ENCODE peak calls at places on chromosomes 5 and 9, in six cellular contexts. W is GM23338, H is NB4, R is colonic mucosa, P is brain microvascular endothelial cell, Z is pancreas. X is an unnamed sample.

GRCh38 chr9:94259077-94259847 is at the start of gene ZNF169:
- DNase-seq in H (peak; percentile 89), R (peak; percentile 95), W (peak; percentile 96), P (peak; percentile 91), Z (peak; percentile 88), X (peak; percentile 90)

GRCh38 chr5:153516503-153516902 is 26.0 kb downstream of the GRIA1 start:
- DNase-seq in W (peak; percentile 46), R (no peak), H (no peak), Z (no peak), P (no peak), X (no peak)

GRCh38 chr9:108835831-108836230 is 20.0 kb downstream of the ACTL7B start:
- DNase-seq in H (peak; percentile 84), Z (no peak), W (no peak), P (no peak), R (no peak), X (no peak)

GRCh38 chr9:135251331-135251761 is 163.9 kb downstream of the OLFM1 start:
- DNase-seq in Z (no peak), W (no peak), P (no peak), R (no peak), H (no peak), X (no peak)

GRCh38 chr5:133029321-133029720 is 3.0 kb upstream of the ZCCHC10 start:
- DNase-seq in H (no peak), W (no peak), R (no peak), Z (no peak), P (no peak), X (no peak)

GRCh38 chr5:136424835-136425694 is 59.7 kb upstream of the TRPC7 start:
- DNase-seq in Z (peak; percentile 76), P (peak; percentile 21), R (peak; percentile 82), H (peak; percentile 70), W (peak; percentile 95), X (peak; percentile 76)

GRCh38 chr5:74630387-74631087 is 10.0 kb downstream of the ENC1 start:
- DNase-seq in H (no peak), R (no peak), Z (no peak), W (no peak), P (peak; percentile 92), X (no peak)

GRCh38 chr9:32627394-32627954 is 8.0 kb downstream of the TAF1L start:
- DNase-seq in R (no peak), Z (no peak), H (no peak), P (no peak), W (no peak), X (no peak)

GRCh38 chr5:149895416-149896345 is 48.9 kb downstream of the PDE6A start:
- DNase-seq in H (no peak), Z (no peak), P (no peak), W (no peak), R (no peak), X (no peak)

GRCh38 chr9:77826621-77827020 is 178.5 kb upstream of the GNA14 start:
- DNase-seq in H (no peak), P (no peak), R (no peak), W (no peak), Z (no peak), X (no peak)

GRCh38 chr5:156819537-156819936 is 30.6 kb upstream of the PPP1R2B start:
- DNase-seq in H (no peak), Z (no peak), W (no peak), P (no peak), R (no peak), X (peak; percentile 28)

GRCh38 chr5:93819666-93820065 is 78.3 kb upstream of the POU5F2 start:
- DNase-seq in H (no peak), Z (no peak), P (no peak), W (peak; percentile 34), R (no peak), X (no peak)

GRCh38 chr9:100352201-100352726 is 478 bp downstream of the TEX10 start:
- DNase-seq in R (peak; percentile 41), H (peak; percentile 61), P (peak; percentile 12), Z (peak; percentile 28), W (peak; percentile 47), X (peak; percentile 47)

GRCh38 chr9:114386886-114387677 is 700 bp downstream of the AKNA start:
- DNase-seq in P (no peak), W (no peak), Z (no peak), H (peak; percentile 57), R (peak; percentile 76), X (peak; percentile 35)

GRCh38 chr9:70177121-70177520 is 81.7 kb upstream of the SMC5 start:
- DNase-seq in W (no peak), R (no peak), Z (no peak), H (no peak), P (no peak), X (no peak)

GRCh38 chr9:127053908-127054307 is 68.5 kb downstream of the ANGPTL2 start:
- DNase-seq in R (no peak), H (no peak), Z (no peak), P (no peak), W (no peak), X (no peak)

GRCh38 chr9:69299316-69299715 is 25.7 kb upstream of the ENTREP1 start:
- DNase-seq in H (peak; percentile 2), R (no peak), W (no peak), P (no peak), Z (no peak), X (no peak)

GRCh38 chr5:174764309-174764708 is 39.9 kb downstream of the MSX2 start:
- DNase-seq in R (no peak), P (no peak), H (no peak), Z (no peak), W (no peak), X (no peak)

GRCh38 chr9:134367796-134368490 is 41.7 kb downstream of the RXRA start:
- DNase-seq in R (no peak), H (no peak), W (no peak), Z (peak; percentile 50), P (no peak), X (no peak)

GRCh38 chr5:56025303-56025885 is 30.6 kb upstream of the IL6ST start:
- DNase-seq in P (no peak), H (no peak), R (peak; percentile 37), Z (no peak), W (no peak), X (no peak)

GRCh38 chr9:34490760-34491159 is 32.0 kb downstream of the ENHO start:
- DNase-seq in R (no peak), P (no peak), H (no peak), Z (no peak), W (no peak), X (no peak)

GRCh38 chr5:25435882-25436281 is 791.1 kb upstream of the CDH10 start:
- DNase-seq in Z (no peak), P (no peak), W (no peak), H (no peak), R (no peak), X (no peak)

GRCh38 chr9:130328349-130328801 is 62.8 kb downstream of the HMCN2 start:
- DNase-seq in H (peak; percentile 71), P (no peak), Z (no peak), W (no peak), R (peak; percentile 44), X (no peak)

GRCh38 chr9:129178983-129179382 is 922 bp upstream of the IER5L start:
- DNase-seq in Z (no peak), R (peak; percentile 60), W (peak; percentile 100), H (no peak), P (no peak), X (no peak)
- H3K4me3 ChIP-seq in Z (no peak overlapping the region), R (peak overlapping the region; percentile 75), W (peak overlapping the region; percentile 27), H (no peak overlapping the region), P (no peak overlapping the region), X (no peak overlapping the region)

GRCh38 chr5:138662599-138662998 is 87.4 kb upstream of the HSPA9 start:
- DNase-seq in W (no peak), P (no peak), H (peak; percentile 57), R (no peak), Z (no peak), X (no peak)

GRCh38 chr5:138665261-138665660 is 88.0 kb upstream of the CTNNA1 start:
- DNase-seq in H (no peak), W (no peak), P (no peak), Z (no peak), R (no peak), X (no peak)

GRCh38 chr5:138663009-138663408 is 87.8 kb upstream of the HSPA9 start:
- DNase-seq in P (no peak), W (no peak), H (peak; percentile 81), Z (no peak), R (no peak), X (peak; percentile 19)

GRCh38 chr5:138663561-138663960 is 88.4 kb upstream of the HSPA9 start:
- DNase-seq in W (no peak), R (no peak), Z (no peak), P (no peak), H (no peak), X (no peak)

GRCh38 chr5:138664276-138664943 is 88.8 kb upstream of the CTNNA1 start:
- DNase-seq in P (peak; percentile 18), H (no peak), Z (no peak), W (no peak), R (no peak), X (no peak)
- TF ChIP-seq CTCF in P (no peak), H (no peak), Z (no peak), W (no peak), R (no peak), X (no peak)

DNA sequence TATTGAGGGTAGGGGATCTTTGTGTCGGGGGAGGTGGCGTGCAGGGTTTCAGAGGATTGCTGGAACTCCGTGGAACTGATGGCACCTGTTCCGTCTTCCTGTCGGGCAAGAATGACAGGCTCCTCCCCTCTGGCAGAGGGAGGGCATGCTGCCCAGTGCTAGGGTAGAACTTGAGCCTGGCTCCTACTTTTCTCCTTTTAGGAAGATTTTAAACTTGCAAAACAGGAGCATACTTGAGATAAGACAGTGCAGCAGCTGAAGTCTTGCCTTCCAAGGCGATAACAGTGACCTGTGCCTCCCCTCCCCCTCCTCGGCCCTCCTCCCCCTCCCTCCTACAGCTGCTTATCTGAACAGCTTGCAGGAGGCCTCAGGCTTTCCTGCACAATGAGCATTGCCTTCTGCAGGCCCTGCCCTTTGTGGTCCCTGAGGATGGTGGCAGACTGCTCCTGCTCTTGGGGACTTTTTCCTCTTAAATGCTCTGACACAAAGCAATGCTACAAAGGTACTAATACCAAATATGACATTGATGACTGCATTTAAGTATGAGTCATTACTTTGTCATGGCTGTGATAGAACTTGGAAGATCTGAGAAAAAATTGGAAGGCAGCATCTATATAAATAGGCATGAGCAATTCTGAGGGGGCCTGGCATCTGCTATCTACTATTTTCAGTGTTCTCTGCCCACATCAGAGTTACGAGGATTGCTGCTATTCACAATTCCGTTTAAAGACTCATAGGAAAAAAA is 1.9 kb downstream of the GADD45G start:
- DNase-seq in H (peak; percentile 69), P (peak; percentile 16), Z (peak; percentile 75), R (peak; percentile 78), W (peak; percentile 43), X (no peak)
- H3K4me3 ChIP-seq in H (peak overlapping the region; percentile 34), P (no peak overlapping the region), Z (peak overlapping the region; percentile 83), R (peak overlapping the region; percentile 95), W (peak overlapping the region; percentile 94), X (no peak overlapping the region)

GRCh38 chr9:128809036-128809599 is 9.2 kb upstream of the ENDOG start:
- DNase-seq in P (no peak), H (no peak), Z (no peak), R (no peak), W (no peak), X (no peak)

GRCh38 chr9:128809831-128810230 is 8.5 kb upstream of the ENDOG start:
- DNase-seq in W (peak; percentile 30), H (no peak), R (no peak), Z (no peak), P (no peak), X (no peak)

GRCh38 chr9:128807827-128808226 is 10.5 kb upstream of the ENDOG start:
- DNase-seq in P (no peak), Z (no peak), W (no peak), H (no peak), R (no peak), X (no peak)

GRCh38 chr9:128810873-128811272 is 7.4 kb upstream of the ENDOG start:
- DNase-seq in W (no peak), Z (no peak), R (no peak), P (no peak), H (no peak), X (no peak)

GRCh38 chr9:128808543-128808942 is 9.8 kb upstream of the ENDOG start:
- DNase-seq in W (no peak), H (no peak), Z (no peak), R (no peak), P (no peak), X (no peak)
- TF ChIP-seq CTCF in W (no peak), H (no peak), Z (no peak), R (no peak), P (no peak), X (no peak)